ENCODE peak calls at places on chromosomes 1 and 21, in eight cellular contexts. One of them, this sample, is unnamed.

GRCh38 chr1:36380003-36380631 is 5.6 kb downstream of the STK40 start:
- DNase-seq in GM12891: no peak
- DNase-seq in IMR-90: no peak
- DNase-seq in vagina: no peak
- DNase-seq in body of pancreas: no peak
- DNase-seq in A549: no peak
- DNase-seq in stomach: no peak
- DNase-seq in heart left ventricle: no peak
- DNase-seq in this sample: no peak

GRCh38 chr1:162557536-162557935 is 4.0 kb upstream of the UAP1 start:
- DNase-seq in heart left ventricle: no peak
- DNase-seq in A549: no peak
- DNase-seq in GM12891: no peak
- DNase-seq in body of pancreas: no peak
- DNase-seq in IMR-90: no peak
- DNase-seq in stomach: peak
- DNase-seq in vagina: no peak
- DNase-seq in this sample: no peak

GRCh38 chr1:180507826-180508724 is 5.7 kb upstream of the ACBD6 start:
- DNase-seq in heart left ventricle: no peak
- DNase-seq in stomach: no peak
- DNase-seq in A549: no peak
- DNase-seq in body of pancreas: no peak
- DNase-seq in GM12891: no peak
- DNase-seq in vagina: no peak
- DNase-seq in IMR-90: peak
- DNase-seq in this sample: no peak

GRCh38 chr1:2312196-2312588 is 79.2 kb downstream of the MORN1 start:
- DNase-seq in heart left ventricle: no peak
- DNase-seq in body of pancreas: no peak
- DNase-seq in stomach: no peak
- DNase-seq in GM12891: no peak
- DNase-seq in IMR-90: no peak
- DNase-seq in vagina: no peak
- DNase-seq in A549: no peak
- DNase-seq in this sample: no peak

GRCh38 chr21:33984021-33984481 is 68.4 kb upstream of the ATP5PO start:
- DNase-seq in IMR-90: no peak
- DNase-seq in heart left ventricle: no peak
- DNase-seq in GM12891: no peak
- DNase-seq in body of pancreas: no peak
- DNase-seq in vagina: no peak
- DNase-seq in stomach: no peak
- DNase-seq in A549: no peak
- DNase-seq in this sample: no peak

GRCh38 chr1:2601721-2602303 is 15.2 kb downstream of the PRXL2B start:
- DNase-seq in stomach: no peak
- DNase-seq in IMR-90: no peak
- DNase-seq in body of pancreas: no peak
- DNase-seq in A549: no peak
- DNase-seq in heart left ventricle: no peak
- DNase-seq in vagina: no peak
- DNase-seq in GM12891: no peak
- DNase-seq in this sample: no peak

GRCh38 chr1:174777262-174777661 is 222.5 kb upstream of the CACYBP start:
- DNase-seq in IMR-90: no peak
- DNase-seq in stomach: no peak
- DNase-seq in GM12891: no peak
- DNase-seq in A549: no peak
- DNase-seq in vagina: no peak
- DNase-seq in heart left ventricle: no peak
- DNase-seq in body of pancreas: no peak
- DNase-seq in this sample: no peak

GRCh38 chr1:230693221-230693620 is 20.7 kb downstream of the AGT start:
- DNase-seq in stomach: no peak
- DNase-seq in heart left ventricle: no peak
- DNase-seq in GM12891: no peak
- DNase-seq in body of pancreas: no peak
- DNase-seq in vagina: no peak
- DNase-seq in A549: no peak
- DNase-seq in IMR-90: no peak
- DNase-seq in this sample: no peak

GRCh38 chr1:66330711-66331110 is 203.2 kb upstream of the SGIP1 start:
- DNase-seq in vagina: no peak
- DNase-seq in stomach: no peak
- DNase-seq in GM12891: no peak
- DNase-seq in heart left ventricle: no peak
- DNase-seq in IMR-90: peak
- DNase-seq in body of pancreas: no peak
- DNase-seq in A549: no peak
- DNase-seq in this sample: no peak

GRCh38 chr1:169508432-169509338 is 22.9 kb upstream of the SLC19A2 start:
- DNase-seq in body of pancreas: no peak
- DNase-seq in GM12891: no peak
- DNase-seq in stomach: no peak
- DNase-seq in A549: no peak
- DNase-seq in heart left ventricle: no peak
- DNase-seq in IMR-90: no peak
- DNase-seq in vagina: no peak
- DNase-seq in this sample: no peak

DNA sequence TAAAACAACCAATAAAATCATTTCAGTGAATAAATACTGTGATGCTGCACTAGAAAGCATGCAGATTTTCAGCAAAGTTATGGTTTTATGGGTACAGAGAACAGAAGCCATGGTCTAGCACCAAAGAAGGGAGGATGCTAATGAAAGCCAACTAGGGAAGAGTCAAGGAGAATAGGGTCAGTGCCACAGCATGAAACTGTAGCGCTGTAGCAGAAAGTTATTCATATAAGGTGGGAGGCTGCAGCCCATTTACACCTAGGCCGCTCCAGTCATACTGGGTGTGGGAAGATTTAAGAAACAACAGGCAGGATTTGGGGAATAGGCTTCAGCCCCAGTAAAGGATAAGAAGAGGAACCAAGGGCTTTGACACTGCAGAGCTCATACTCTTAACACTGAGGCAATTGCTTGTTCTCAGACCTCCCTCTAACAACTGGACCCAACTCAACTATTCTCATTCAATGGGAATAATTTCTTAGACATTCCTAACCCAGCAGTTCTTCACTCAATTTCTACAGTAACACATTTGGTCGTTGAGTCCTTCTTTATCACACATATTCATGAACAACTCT is 4.4 kb downstream of the IFI16 start:
- DNase-seq in A549: no peak
- DNase-seq in IMR-90: no peak
- DNase-seq in GM12891: no peak
- DNase-seq in body of pancreas: no peak
- DNase-seq in vagina: no peak
- DNase-seq in heart left ventricle: no peak
- DNase-seq in stomach: no peak
- DNase-seq in this sample: no peak
- TF ChIP-seq POLR2A in A549: no peak
- TF ChIP-seq POLR2A in IMR-90: no peak
- TF ChIP-seq POLR2A in GM12891: no peak
- TF ChIP-seq POLR2A in body of pancreas: no peak
- TF ChIP-seq POLR2A in vagina: no peak
- TF ChIP-seq POLR2A in heart left ventricle: no peak
- TF ChIP-seq POLR2A in stomach: no peak
- TF ChIP-seq POLR2A in this sample: no peak

DNA sequence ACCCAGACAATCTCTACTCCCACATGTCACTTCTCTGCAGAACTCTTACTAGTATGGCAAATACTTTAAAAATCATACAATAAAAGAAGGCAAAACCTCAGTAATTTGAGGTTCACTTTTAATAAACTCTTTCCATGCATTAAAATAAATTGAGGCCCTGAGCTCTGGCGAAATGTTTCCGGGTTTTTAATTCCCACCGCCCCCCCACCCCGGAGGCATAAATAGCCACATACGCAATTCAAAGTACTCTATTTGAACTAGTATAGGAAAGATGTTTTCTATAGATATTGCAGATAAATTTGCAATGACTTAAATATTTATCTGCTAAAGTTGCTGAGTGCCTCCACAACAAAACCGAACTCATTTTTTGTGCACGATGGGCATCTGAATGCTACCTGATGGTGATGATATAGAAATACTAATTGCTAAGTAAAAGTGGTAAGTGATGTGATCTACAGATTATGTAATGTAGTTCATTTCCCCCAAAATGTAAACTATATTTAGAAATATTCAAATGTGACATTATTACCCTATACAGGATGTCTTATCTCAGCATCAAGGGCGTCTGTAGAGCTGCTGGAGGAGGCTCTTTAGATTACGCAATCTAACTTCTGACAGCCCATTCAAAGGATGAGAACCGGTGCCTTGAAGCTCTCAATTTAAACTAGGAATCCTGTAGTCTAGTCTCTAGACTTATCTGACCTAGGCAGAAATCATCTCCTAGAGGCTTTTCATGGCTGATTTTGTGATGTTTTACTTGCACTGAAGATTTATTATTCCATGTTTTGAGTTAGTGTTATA is 8.6 kb downstream of the IRF2BP2 start:
- DNase-seq in heart left ventricle: no peak
- DNase-seq in body of pancreas: no peak
- DNase-seq in vagina: no peak
- DNase-seq in IMR-90: peak
- DNase-seq in A549: no peak
- DNase-seq in stomach: no peak
- DNase-seq in GM12891: no peak
- DNase-seq in this sample: no peak
- TF ChIP-seq POLR2A in heart left ventricle: no peak
- TF ChIP-seq POLR2A in body of pancreas: no peak
- TF ChIP-seq POLR2A in vagina: no peak
- TF ChIP-seq POLR2A in IMR-90: peak
- TF ChIP-seq POLR2A in A549: no peak
- TF ChIP-seq POLR2A in stomach: no peak
- TF ChIP-seq POLR2A in GM12891: peak
- TF ChIP-seq POLR2A in this sample: no peak

GRCh38 chr1:153649137-153649866 is 9.2 kb upstream of the SNAPIN start:
- DNase-seq in A549: no peak
- DNase-seq in heart left ventricle: no peak
- DNase-seq in GM12891: no peak
- DNase-seq in vagina: no peak
- DNase-seq in stomach: peak
- DNase-seq in body of pancreas: no peak
- DNase-seq in IMR-90: no peak
- DNase-seq in this sample: no peak

GRCh38 chr1:153649867-153650235 is 8.7 kb upstream of the SNAPIN start:
- DNase-seq in A549: no peak
- DNase-seq in IMR-90: no peak
- DNase-seq in GM12891: no peak
- DNase-seq in vagina: no peak
- DNase-seq in body of pancreas: peak
- DNase-seq in stomach: peak
- DNase-seq in heart left ventricle: peak
- DNase-seq in this sample: no peak

GRCh38 chr1:153646672-153647374 is 11.7 kb upstream of the SNAPIN start:
- DNase-seq in GM12891: no peak
- DNase-seq in vagina: no peak
- DNase-seq in heart left ventricle: no peak
- DNase-seq in IMR-90: no peak
- DNase-seq in stomach: no peak
- DNase-seq in A549: no peak
- DNase-seq in body of pancreas: no peak
- DNase-seq in this sample: no peak

GRCh38 chr1:153648000-153648643 is 10.4 kb upstream of the SNAPIN start:
- DNase-seq in IMR-90: no peak
- DNase-seq in vagina: no peak
- DNase-seq in A549: no peak
- DNase-seq in body of pancreas: no peak
- DNase-seq in GM12891: no peak
- DNase-seq in stomach: no peak
- DNase-seq in heart left ventricle: no peak
- DNase-seq in this sample: no peak

GRCh38 chr1:153647375-153647714 is 11.2 kb upstream of the SNAPIN start:
- DNase-seq in GM12891: no peak
- DNase-seq in A549: no peak
- DNase-seq in vagina: no peak
- DNase-seq in IMR-90: no peak
- DNase-seq in stomach: no peak
- DNase-seq in heart left ventricle: no peak
- DNase-seq in body of pancreas: no peak
- DNase-seq in this sample: no peak
- TF ChIP-seq POLR2A in GM12891: peak
- TF ChIP-seq POLR2A in A549: no peak
- TF ChIP-seq POLR2A in vagina: no peak
- TF ChIP-seq POLR2A in IMR-90: no peak
- TF ChIP-seq POLR2A in stomach: no peak
- TF ChIP-seq POLR2A in heart left ventricle: no peak
- TF ChIP-seq POLR2A in body of pancreas: no peak
- TF ChIP-seq POLR2A in this sample: no peak

GRCh38 chr1:21816602-21817302 is 4.7 kb downstream of the LDLRAD2 start:
- DNase-seq in vagina: no peak
- DNase-seq in IMR-90: peak
- DNase-seq in heart left ventricle: no peak
- DNase-seq in stomach: no peak
- DNase-seq in A549: no peak
- DNase-seq in body of pancreas: no peak
- DNase-seq in GM12891: no peak
- DNase-seq in this sample: peak
- TF ChIP-seq POLR2A in vagina: no peak
- TF ChIP-seq POLR2A in IMR-90: no peak
- TF ChIP-seq POLR2A in heart left ventricle: no peak
- TF ChIP-seq POLR2A in stomach: no peak
- TF ChIP-seq POLR2A in A549: no peak
- TF ChIP-seq POLR2A in body of pancreas: no peak
- TF ChIP-seq POLR2A in GM12891: no peak
- TF ChIP-seq POLR2A in this sample: no peak

DNA sequence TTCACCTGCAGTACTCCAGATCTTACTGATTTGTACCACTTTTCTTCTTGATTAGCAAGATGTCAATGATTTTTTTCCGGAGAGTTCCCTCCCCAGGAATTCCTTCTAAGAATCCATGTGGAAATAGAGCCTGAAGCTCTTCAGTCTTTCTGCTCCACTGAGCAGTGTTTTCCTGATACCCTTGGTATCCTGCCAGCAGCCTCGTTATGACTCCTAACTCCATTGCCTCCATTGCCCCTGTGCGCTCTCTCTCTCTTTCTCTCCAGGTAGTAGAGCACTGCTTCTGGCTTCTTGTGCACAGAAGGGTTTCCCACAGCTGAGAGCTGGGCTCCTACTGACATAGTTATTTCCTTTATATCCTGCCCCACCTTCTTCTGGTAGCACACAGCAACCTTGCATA is 12.2 kb downstream of the UBE2U start:
- DNase-seq in IMR-90: no peak
- DNase-seq in body of pancreas: no peak
- DNase-seq in vagina: no peak
- DNase-seq in heart left ventricle: no peak
- DNase-seq in stomach: no peak
- DNase-seq in A549: no peak
- DNase-seq in GM12891: no peak
- DNase-seq in this sample: no peak
- TF ChIP-seq POLR2A in IMR-90: no peak
- TF ChIP-seq POLR2A in body of pancreas: no peak
- TF ChIP-seq POLR2A in vagina: no peak
- TF ChIP-seq POLR2A in heart left ventricle: no peak
- TF ChIP-seq POLR2A in stomach: no peak
- TF ChIP-seq POLR2A in A549: no peak
- TF ChIP-seq POLR2A in GM12891: no peak
- TF ChIP-seq POLR2A in this sample: no peak

GRCh38 chr1:13948396-13948795 is 248.4 kb downstream of the PRDM2 start:
- DNase-seq in A549: no peak
- DNase-seq in heart left ventricle: no peak
- DNase-seq in vagina: no peak
- DNase-seq in IMR-90: no peak
- DNase-seq in GM12891: no peak
- DNase-seq in stomach: no peak
- DNase-seq in body of pancreas: no peak
- DNase-seq in this sample: no peak
- TF ChIP-seq POLR2A in A549: no peak
- TF ChIP-seq POLR2A in heart left ventricle: no peak
- TF ChIP-seq POLR2A in vagina: no peak
- TF ChIP-seq POLR2A in IMR-90: no peak
- TF ChIP-seq POLR2A in GM12891: no peak
- TF ChIP-seq POLR2A in stomach: no peak
- TF ChIP-seq POLR2A in body of pancreas: no peak
- TF ChIP-seq POLR2A in this sample: no peak